ENCODE peak calls at places on chromosomes 2 and 18, in eight cellular contexts. J is G401, H is WERI-Rb-1, K is astrocyte of the spinal cord, U is amniotic epithelial cell, O is 8988T, I is left ventricle myocardium superior, E is mucosa of gallbladder. P is an unnamed sample.

GRCh38 chr2:48048725-48049124 is 142.4 kb upstream of the FBXO11 start:
- DNase-seq in J (no peak), H (no peak), K (no peak), U (no peak), O (no peak), I (no peak), E (no peak), P (no peak)

GRCh38 chr2:151302286-151302878 is 12.9 kb upstream of the NMI start:
- DNase-seq in J (no peak), H (no peak), K (no peak), U (no peak), O (no peak), I (no peak), E (no peak), P (no peak)

GRCh38 chr2:119282966-119283511 is 59.4 kb downstream of the STEAP3 start:
- DNase-seq in J (peak), H (no peak), K (no peak), U (no peak), O (no peak), I (peak), E (no peak), P (peak)

GRCh38 chr2:176122633-176123482 is at the start of gene HOXD9:
- DNase-seq in J (no peak), H (peak), K (peak), U (no peak), O (no peak), I (no peak), E (no peak), P (peak)

GRCh38 chr18:66495844-66496243 is 108.0 kb downstream of the CDH19 start:
- DNase-seq in J (peak), H (peak), K (peak), U (peak), O (no peak), I (peak), E (peak), P (peak)

GRCh38 chr18:58579561-58580047 is 49.3 kb downstream of the ALPK2 start:
- DNase-seq in J (no peak), H (no peak), K (peak), U (peak), O (no peak), I (no peak), E (no peak), P (no peak)

GRCh38 chr2:33069894-33070651 is 123.3 kb downstream of the LTBP1 start:
- DNase-seq in J (peak), H (no peak), K (peak), U (peak), O (peak), I (peak), E (peak), P (peak)

GRCh38 chr2:200944467-200945394 is 18.7 kb downstream of the ORC2 start:
- DNase-seq in J (no peak), H (no peak), K (peak), U (peak), O (no peak), I (no peak), E (no peak), P (no peak)

GRCh38 chr18:29313312-29313711 is 1136.4 kb upstream of the CDH2 start:
- DNase-seq in J (no peak), H (no peak), K (no peak), U (no peak), O (no peak), I (no peak), E (no peak), P (no peak)

GRCh38 chr18:44520981-44521672 is 159.6 kb upstream of the SETBP1 start:
- DNase-seq in J (no peak), H (no peak), K (peak), U (no peak), O (no peak), I (no peak), E (no peak), P (no peak)

GRCh38 chr2:98463988-98464771 is 19.5 kb downstream of the INPP4A start:
- DNase-seq in J (no peak), H (no peak), K (no peak), U (no peak), O (no peak), I (no peak), E (no peak), P (no peak)

P was measured in left cardiac atrium.